ENCODE peak calls at places on chromosomes 11 and 22, in eight cellular contexts. L, Q, J, G, S, M, C and A are unnamed samples.

GRCh38 chr22:48496226-48496845 is 1331.3 kb downstream of the BRD1 start:
- DNase-seq in J (no peak), S (no peak), M (no peak), G (no peak), Q (no peak), C (peak), L (no peak), A (no peak)

GRCh38 chr11:110580571-110580970 is 131.7 kb downstream of the ARHGAP20 start:
- DNase-seq in L (no peak), S (no peak), C (no peak), J (no peak), M (no peak), Q (no peak), G (no peak), A (no peak)

GRCh38 chr22:30821381-30821780 is 126.7 kb downstream of the OSBP2 start:
- DNase-seq in L (no peak), M (no peak), G (no peak), J (no peak), S (no peak), C (no peak), Q (no peak), A (no peak)

GRCh38 chr11:34263462-34264186 is 94.2 kb downstream of the ABTB2 start:
- DNase-seq in L (peak), G (peak), S (peak), Q (peak), J (peak), C (peak), M (peak), A (peak)

GRCh38 chr22:27867114-27867957 is 51.7 kb downstream of the PITPNB start:
- DNase-seq in S (peak), L (no peak), M (peak), J (peak), G (peak), C (no peak), Q (no peak), A (no peak)

GRCh38 chr11:71118671-71119250 is 133.6 kb downstream of the SHANK2 start:
- DNase-seq in G (no peak), S (no peak), J (no peak), L (no peak), C (no peak), M (no peak), Q (no peak), A (no peak)

GRCh38 chr11:133936551-133936950 is 20.2 kb downstream of the IGSF9B start:
- DNase-seq in L (no peak), G (no peak), M (no peak), Q (no peak), J (no peak), C (no peak), S (no peak), A (no peak)

GRCh38 chr11:39239553-39239952 is 2219.9 kb downstream of the LRRC4C start:
- DNase-seq in J (no peak), S (no peak), M (no peak), L (no peak), C (no peak), G (no peak), Q (no peak), A (no peak)

GRCh38 chr11:35393093-35393492 is 26.3 kb downstream of the SLC1A2 start:
- DNase-seq in J (no peak), C (no peak), L (no peak), S (no peak), G (no peak), Q (no peak), M (no peak), A (no peak)

GRCh38 chr11:61971177-61972111 is 4.0 kb upstream of the FTH1 start:
- DNase-seq in G (peak), J (peak), L (peak), M (peak), Q (peak), S (peak), C (peak), A (peak)

GRCh38 chr11:67372993-67373915 is at the start of gene CLCF1:
- DNase-seq in M (peak), J (peak), L (peak), S (peak), Q (peak), C (peak), G (peak), A (no peak)

GRCh38 chr22:25833091-25833490 is 91.1 kb downstream of the MYO18B start:
- DNase-seq in M (no peak), S (no peak), G (no peak), C (peak), J (no peak), Q (no peak), L (no peak), A (no peak)

GRCh38 chr11:71465054-71465453 is 12.1 kb downstream of the NADSYN1 start:
- DNase-seq in S (no peak), J (no peak), L (no peak), C (no peak), Q (no peak), G (no peak), M (no peak), A (no peak)

GRCh38 chr22:19822301-19823117 is 32.2 kb downstream of the GNB1L start:
- DNase-seq in Q (no peak), G (no peak), S (no peak), J (no peak), M (no peak), C (no peak), L (no peak), A (no peak)

GRCh38 chr11:133176748-133177147 is 355.6 kb downstream of the OPCML start:
- DNase-seq in S (no peak), G (no peak), C (no peak), L (no peak), Q (no peak), J (no peak), M (no peak), A (no peak)

GRCh38 chr22:24761888-24762675 is 12.4 kb downstream of the PIWIL3 start:
- DNase-seq in C (no peak), J (no peak), Q (no peak), L (no peak), G (peak), M (peak), S (peak), A (no peak)

GRCh38 chr11:129894281-129895125 is 875 bp downstream of the NFRKB start:
- DNase-seq in C (no peak), Q (no peak), J (no peak), S (no peak), L (peak), G (peak), M (peak), A (no peak)

GRCh38 chr11:293293-293851 is 4.4 kb downstream of the PGGHG start:
- DNase-seq in G (no peak), Q (no peak), M (no peak), J (no peak), S (no peak), C (peak), L (no peak), A (no peak)

GRCh38 chr11:35454362-35454761 is 35.0 kb upstream of the SLC1A2 start:
- DNase-seq in L (no peak), J (no peak), C (no peak), M (no peak), Q (no peak), S (no peak), G (no peak), A (no peak)

GRCh38 chr11:28964811-28965210 is 856.6 kb downstream of the METTL15 start:
- DNase-seq in C (no peak), J (no peak), G (peak), M (no peak), S (no peak), Q (no peak), L (peak), A (no peak)

GRCh38 chr11:65355776-65356393 is 1.3 kb downstream of the TIGD3 start:
- DNase-seq in C (peak), Q (peak), S (peak), M (peak), G (peak), L (peak), J (no peak), A (no peak)

GRCh38 chr11:87355614-87356013 is 317.9 kb downstream of the TMEM135 start:
- DNase-seq in C (no peak), Q (no peak), S (no peak), G (no peak), L (no peak), M (no peak), J (no peak), A (no peak)

GRCh38 chr22:40898850-40899357 is 37.0 kb upstream of the DNAJB7 start:
- DNase-seq in L (peak), M (peak), Q (peak), J (peak), G (peak), C (no peak), S (peak), A (peak)

GRCh38 chr22:20086763-20087162 is 6.7 kb downstream of the DGCR8 start:
- DNase-seq in G (no peak), M (no peak), C (no peak), L (no peak), Q (no peak), S (no peak), J (no peak), A (no peak)

GRCh38 chr11:43576834-43577521 is 103.6 kb upstream of the HSD17B12 start:
- DNase-seq in M (peak), Q (no peak), G (peak), J (peak), L (peak), S (peak), C (no peak), A (no peak)

GRCh38 chr11:7657306-7658025 is 15.8 kb downstream of the CYB5R2 start:
- DNase-seq in M (peak), C (peak), J (peak), L (peak), Q (peak), S (peak), G (peak), A (no peak)

GRCh38 chr11:70226967-70227366 is 23.9 kb downstream of the FADD start:
- DNase-seq in C (no peak), Q (no peak), G (peak), J (no peak), S (no peak), M (no peak), L (no peak), A (no peak)

GRCh38 chr11:14634813-14635212 is 8.8 kb upstream of the PDE3B start:
- DNase-seq in S (no peak), G (no peak), J (no peak), Q (no peak), M (no peak), C (no peak), L (no peak), A (no peak)

GRCh38 chr11:105719073-105719846 is 109.4 kb downstream of the GRIA4 start:
- DNase-seq in J (peak), Q (no peak), C (no peak), L (peak), G (peak), S (peak), M (peak), A (no peak)

GRCh38 chr11:88402192-88402715 is 64.7 kb upstream of the CTSC start:
- DNase-seq in C (no peak), J (peak), L (peak), S (peak), Q (no peak), G (peak), M (peak), A (peak)

GRCh38 chr11:8061555-8062428 is 19.2 kb upstream of the TUB start:
- DNase-seq in Q (no peak), S (no peak), L (no peak), J (no peak), M (no peak), C (no peak), G (no peak), A (no peak)

GRCh38 chr11:22680628-22681027 is 14.2 kb downstream of the GAS2 start:
- DNase-seq in C (no peak), M (no peak), Q (peak), S (no peak), G (no peak), L (no peak), J (peak), A (no peak)

GRCh38 chr11:70608568-70609314 is 210.4 kb downstream of the CTTN start:
- DNase-seq in Q (no peak), S (peak), C (peak), G (peak), M (peak), J (no peak), L (peak), A (peak)

GRCh38 chr11:117900720-117901440 is 24.4 kb upstream of the FXYD6 start:
- DNase-seq in Q (no peak), L (no peak), J (no peak), G (no peak), M (no peak), S (no peak), C (no peak), A (no peak)

GRCh38 chr11:39078465-39078864 is 2381.0 kb downstream of the LRRC4C start:
- DNase-seq in S (no peak), J (no peak), C (no peak), L (no peak), G (no peak), Q (no peak), M (no peak), A (no peak)

GRCh38 chr11:37449146-37449545 is 851.1 kb upstream of the RAG2 start:
- DNase-seq in C (no peak), J (peak), G (peak), M (peak), S (peak), L (peak), Q (peak), A (no peak)

DNA sequence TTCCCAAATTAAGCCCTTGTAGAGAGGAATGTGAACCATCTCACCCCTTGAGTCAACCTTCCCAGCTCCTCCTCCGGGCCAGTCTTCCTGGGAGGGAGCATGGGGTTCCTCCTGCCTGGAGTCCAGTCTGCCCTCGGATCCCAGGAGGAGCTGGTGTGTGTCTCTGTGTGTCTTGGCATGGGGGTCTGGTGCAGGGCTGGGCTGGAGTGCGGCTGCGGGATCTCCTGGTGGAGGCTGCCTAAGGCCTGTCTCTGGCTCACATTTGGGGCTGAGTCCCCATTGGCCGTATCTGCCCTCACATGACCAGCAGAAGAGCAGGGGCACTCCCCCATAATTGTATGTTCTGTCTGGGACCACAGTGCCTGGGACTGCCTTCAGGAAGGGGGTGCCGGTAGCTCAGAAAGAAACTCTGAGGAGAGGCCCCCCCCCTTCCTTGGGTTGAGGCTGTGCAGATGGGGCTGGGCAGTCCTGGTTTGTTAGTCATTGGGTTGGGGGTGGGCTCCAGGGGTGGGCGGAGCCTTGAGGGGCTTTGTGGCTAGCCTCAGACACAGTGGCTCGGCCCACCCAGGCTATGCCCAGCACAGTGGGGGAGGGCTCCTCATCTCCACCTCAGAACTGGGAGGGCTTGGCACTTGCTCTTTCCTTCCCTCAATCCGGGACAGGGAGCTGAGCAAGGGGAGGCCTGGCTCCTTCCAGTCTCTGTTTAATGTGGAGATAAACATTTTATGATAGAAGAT is 2.9 kb downstream of the C1QTNF5 start:
- DNase-seq in G (peak), C (no peak), L (peak), S (peak), M (peak), J (no peak), Q (no peak), A (no peak)
- H3K4me3 ChIP-seq in G (no peak), C (no peak), L (no peak), S (peak), M (no peak), J (no peak), Q (no peak), A (peak)

GRCh38 chr11:1295086-1295485 is 14.3 kb downstream of the TOLLIP start:
- DNase-seq in S (no peak), L (no peak), C (no peak), J (no peak), M (no peak), G (no peak), Q (no peak), A (no peak)

GRCh38 chr11:1297576-1298473 is 11.6 kb downstream of the TOLLIP start:
- DNase-seq in M (no peak), L (no peak), Q (peak), C (peak), S (no peak), J (no peak), G (no peak), A (no peak)

GRCh38 chr11:1297011-1297575 is 12.3 kb downstream of the TOLLIP start:
- DNase-seq in G (no peak), S (no peak), L (no peak), J (no peak), M (no peak), Q (peak), C (no peak), A (no peak)

GRCh38 chr11:1295591-1295990 is 13.8 kb downstream of the TOLLIP start:
- DNase-seq in S (no peak), J (no peak), C (no peak), Q (no peak), G (no peak), M (no peak), L (no peak), A (no peak)

GRCh38 chr11:1296287-1296686 is 13.1 kb downstream of the TOLLIP start:
- DNase-seq in M (no peak), Q (no peak), L (no peak), J (no peak), G (no peak), S (no peak), C (no peak), A (no peak)
- TF ChIP-seq CTCF in M (no peak), Q (no peak), L (no peak), J (no peak), G (no peak), S (no peak), C (no peak), A (no peak)

GRCh38 chr11:60951909-60952741 is at the start of gene SLC15A3:
- DNase-seq in Q (peak), L (no peak), M (peak), C (peak), G (peak), J (no peak), S (peak), A (no peak)
- H3K4me3 ChIP-seq in Q (no peak), L (no peak), M (no peak), C (peak), G (peak), J (no peak), S (peak), A (peak)

GRCh38 chr22:39520054-39520873 is at the start of gene ATF4:
- DNase-seq in Q (peak), C (peak), S (peak), J (peak), L (peak), M (peak), G (peak), A (peak)

GRCh38 chr22:39520874-39521857 is 804 bp downstream of the ATF4 start:
- DNase-seq in J (peak), L (peak), G (peak), S (peak), Q (peak), C (peak), M (peak), A (no peak)

GRCh38 chr22:39518124-39518786 is 2.1 kb upstream of the ATF4 start:
- DNase-seq in J (no peak), M (peak), L (no peak), S (peak), G (peak), C (no peak), Q (no peak), A (no peak)

GRCh38 chr22:39518996-39519680 is 1.2 kb upstream of the ATF4 start:
- DNase-seq in C (no peak), L (peak), Q (no peak), J (no peak), G (peak), S (peak), M (peak), A (no peak)

GRCh38 chr22:39519681-39520053 is 695 bp upstream of the ATF4 start:
- DNase-seq in C (peak), M (peak), J (peak), L (no peak), Q (peak), G (no peak), S (no peak), A (no peak)
- TF ChIP-seq CTCF in C (peak), M (peak), J (peak), L (peak), Q (no peak), G (peak), S (peak), A (peak)

DNA sequence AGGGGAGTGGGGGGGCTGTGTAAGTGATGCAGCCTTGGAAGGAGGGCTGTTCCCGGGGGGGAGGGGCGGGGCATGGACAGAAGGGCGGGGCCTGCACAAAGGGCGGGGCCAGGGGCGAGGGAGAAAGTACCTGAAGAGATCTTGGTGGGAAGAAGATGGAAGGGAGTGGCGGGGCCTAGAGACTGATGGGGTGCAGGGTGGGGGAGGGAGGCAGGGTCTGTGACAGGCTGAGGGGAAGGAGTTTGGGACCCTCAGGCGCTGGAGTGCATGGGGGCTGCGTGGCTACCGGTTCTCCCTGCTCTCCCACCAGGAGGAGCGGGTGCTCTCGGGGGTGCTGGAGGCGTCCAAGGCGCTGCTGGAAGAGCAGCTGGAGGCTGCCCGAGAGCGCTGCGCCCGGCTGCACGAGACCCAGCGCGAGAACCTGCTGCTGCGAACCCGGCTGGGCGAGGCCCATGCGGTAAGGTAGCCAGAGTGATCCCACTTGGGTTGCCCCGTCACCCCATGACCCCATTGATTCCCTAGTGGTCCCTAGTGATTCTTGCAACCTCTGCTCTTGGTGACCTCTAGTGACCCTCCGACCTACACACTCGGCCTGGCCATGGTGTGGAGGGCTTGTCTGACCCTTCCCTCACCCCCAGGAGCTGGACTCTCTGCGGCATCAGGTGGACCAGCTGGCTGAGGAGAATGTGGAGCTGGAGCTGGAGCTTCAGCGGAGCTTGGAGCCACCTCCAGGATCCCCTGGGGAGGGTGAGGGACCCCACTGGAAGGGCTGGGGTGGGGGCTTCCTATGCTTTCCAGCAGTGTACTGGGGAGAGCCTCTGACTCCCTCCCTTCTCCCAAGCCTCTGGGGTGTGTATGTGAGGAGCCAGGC is 3.1 kb downstream of the CCDC88B start:
- DNase-seq in Q (no peak), L (no peak), C (no peak), G (no peak), J (no peak), M (no peak), S (no peak), A (no peak)
- H3K4me3 ChIP-seq in Q (no peak), L (no peak), C (peak), G (no peak), J (peak), M (no peak), S (peak), A (no peak)

GRCh38 chr22:29320546-29320945 is 5.0 kb upstream of the RASL10A start:
- DNase-seq in G (no peak), Q (no peak), J (no peak), L (no peak), M (no peak), S (no peak), C (no peak), A (no peak)
- TF ChIP-seq CTCF in G (peak), Q (no peak), J (peak), L (peak), M (peak), S (peak), C (no peak), A (no peak)